ENCODE peak calls at places on chromosomes 11 and 22, in six cellular contexts. P is naive thymus-derived CD4-positive, alpha-beta T cell; Z is suprapubic skin; U is esophagus squamous epithelium; R is fibroblast of mammary gland; X is uterus. Y is an unnamed sample.

GRCh38 chr11:12241401-12241800 is 131.0 kb downstream of the MICAL2 start:
- DNase-seq in P (no peak), Z (no peak), U (no peak), R (no peak), X (no peak), Y (no peak)

GRCh38 chr11:67272327-67273259 is 6.3 kb downstream of the GRK2 start:
- DNase-seq in P (peak), Z (no peak), U (no peak), R (no peak), X (peak), Y (no peak)

GRCh38 chr11:113553905-113554304 is 78.7 kb upstream of the DRD2 start:
- DNase-seq in P (no peak), Z (no peak), U (no peak), R (no peak), X (no peak), Y (no peak)

GRCh38 chr11:132054822-132055221 is 684.4 kb downstream of the NTM start:
- DNase-seq in P (no peak), Z (no peak), U (no peak), R (peak), X (no peak), Y (no peak)

GRCh38 chr11:11510939-11511338 is 110.9 kb downstream of the GALNT18 start:
- DNase-seq in P (no peak), Z (no peak), U (no peak), R (no peak), X (peak), Y (peak)

GRCh38 chr11:2196970-2197770 is 25.6 kb upstream of the TH start:
- DNase-seq in P (peak), Z (no peak), U (no peak), R (peak), X (peak), Y (no peak)

GRCh38 chr22:38734203-38735100 is 21.3 kb downstream of the SUN2 start:
- DNase-seq in P (no peak), Z (no peak), U (no peak), R (no peak), X (no peak), Y (no peak)

GRCh38 chr11:11722861-11723260 is 101.1 kb upstream of the GALNT18 start:
- DNase-seq in P (no peak), Z (no peak), U (no peak), R (no peak), X (no peak), Y (no peak)

GRCh38 chr22:19844423-19845368 is 10.0 kb downstream of the GNB1L start:
- DNase-seq in P (peak), Z (peak), U (no peak), R (no peak), X (peak), Y (no peak)

GRCh38 chr11:102398297-102398696 is 51.3 kb downstream of the BIRC2 start:
- DNase-seq in P (no peak), Z (no peak), U (no peak), R (no peak), X (no peak), Y (no peak)

GRCh38 chr22:32050678-32051515 is 7.8 kb downstream of the SLC5A1 start:
- DNase-seq in P (no peak), Z (peak), U (no peak), R (peak), X (no peak), Y (no peak)

GRCh38 chr11:126317681-126318641 is 14.1 kb downstream of the DCPS start:
- DNase-seq in P (peak), Z (peak), U (no peak), R (peak), X (peak), Y (no peak)

GRCh38 chr11:122128146-122128545 is 12.1 kb upstream of the BLID start:
- DNase-seq in P (no peak), Z (no peak), U (no peak), R (no peak), X (no peak), Y (no peak)

GRCh38 chr22:32024791-32025190 is 18.3 kb upstream of the SLC5A1 start:
- DNase-seq in P (no peak), Z (no peak), U (no peak), R (peak), X (no peak), Y (no peak)

GRCh38 chr11:67732045-67732787 is 57.8 kb upstream of the ALDH3B2 start:
- DNase-seq in P (peak), Z (no peak), U (no peak), R (no peak), X (no peak), Y (no peak)

GRCh38 chr11:14244926-14245325 is 114.1 kb downstream of the RRAS2 start:
- DNase-seq in P (no peak), Z (peak), U (no peak), R (no peak), X (no peak), Y (no peak)

GRCh38 chr11:40722179-40722795 is 737.2 kb downstream of the LRRC4C start:
- DNase-seq in P (no peak), Z (no peak), U (no peak), R (peak), X (no peak), Y (no peak)

GRCh38 chr11:45801723-45802315 is 3.1 kb upstream of the SLC35C1 start:
- DNase-seq in P (peak), Z (peak), U (no peak), R (peak), X (no peak), Y (no peak)

GRCh38 chr11:110126936-110127335 is 33.7 kb downstream of the ZC3H12C start:
- DNase-seq in P (no peak), Z (no peak), U (no peak), R (no peak), X (no peak), Y (no peak)

GRCh38 chr11:128582496-128583366 is 4.6 kb downstream of the ETS1 start:
- DNase-seq in P (no peak), Z (no peak), U (no peak), R (peak), X (no peak), Y (peak)

GRCh38 chr11:122852071-122852831 is 14.0 kb downstream of the CRTAM start:
- DNase-seq in P (no peak), Z (no peak), U (no peak), R (peak), X (no peak), Y (no peak)

GRCh38 chr11:47408598-47409439 is 429 bp downstream of the SLC39A13 start:
- DNase-seq in P (peak), Z (peak), U (no peak), R (peak), X (peak), Y (peak)

GRCh38 chr11:115241899-115242298 is 262.3 kb downstream of the CADM1 start:
- DNase-seq in P (no peak), Z (no peak), U (no peak), R (no peak), X (no peak), Y (no peak)

GRCh38 chr11:8090756-8091155 is 9.7 kb downstream of the TUB start:
- DNase-seq in P (no peak), Z (no peak), U (no peak), R (peak), X (peak), Y (no peak)

GRCh38 chr11:7520981-7521487 is 7.2 kb downstream of the PPFIBP2 start:
- DNase-seq in P (no peak), Z (no peak), U (no peak), R (no peak), X (no peak), Y (no peak)

GRCh38 chr11:110032257-110032656 is 60.9 kb upstream of the ZC3H12C start:
- DNase-seq in P (no peak), Z (no peak), U (no peak), R (no peak), X (no peak), Y (no peak)

GRCh38 chr11:103736323-103736722 is 300.1 kb upstream of the DDI1 start:
- DNase-seq in P (no peak), Z (no peak), U (no peak), R (no peak), X (no peak), Y (no peak)

GRCh38 chr11:103737791-103738190 is 298.6 kb upstream of the DDI1 start:
- DNase-seq in P (no peak), Z (no peak), U (no peak), R (no peak), X (no peak), Y (peak)

GRCh38 chr11:103736986-103737622 is 299.3 kb upstream of the DDI1 start:
- DNase-seq in P (no peak), Z (no peak), U (no peak), R (no peak), X (no peak), Y (no peak)

GRCh38 chr11:103733889-103734288 is 302.6 kb upstream of the DDI1 start:
- DNase-seq in P (no peak), Z (no peak), U (no peak), R (no peak), X (no peak), Y (no peak)

DNA sequence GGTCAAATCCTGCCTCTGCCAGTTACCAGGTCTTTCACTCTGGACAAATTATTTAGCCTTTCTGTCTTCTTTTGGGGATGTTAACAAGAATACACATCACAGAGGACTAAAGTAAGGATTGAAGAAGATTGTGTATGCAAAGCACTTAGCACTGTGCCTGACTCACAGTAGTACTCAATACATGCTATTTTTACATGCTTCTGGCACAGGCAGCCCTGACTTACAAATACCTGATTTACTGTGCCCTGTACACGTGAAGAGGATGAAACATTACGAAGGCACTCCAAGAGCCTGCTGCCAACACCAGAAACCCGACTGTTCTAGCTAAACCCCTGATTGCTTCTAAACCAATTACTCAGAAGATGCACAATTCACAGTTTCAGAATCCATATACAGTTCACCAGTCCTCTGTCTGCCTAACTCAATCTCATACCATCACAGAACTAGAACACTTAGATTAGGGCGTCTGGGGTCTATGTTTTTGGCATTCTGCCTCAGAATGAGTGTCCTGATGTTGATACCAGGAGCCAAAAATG is 300.9 kb upstream of the DDI1 start:
- DNase-seq in P (no peak), Z (no peak), U (no peak), R (peak), X (no peak), Y (peak)
- H3K4me3 ChIP-seq in P (no peak), Z (no peak), U (no peak), R (no peak), X (no peak), Y (no peak)

GRCh38 chr11:36452987-36453386 is 57.1 kb downstream of the TRAF6 start:
- DNase-seq in P (no peak), Z (no peak), U (no peak), R (no peak), X (no peak), Y (no peak)
- H3K4me3 ChIP-seq in P (no peak), Z (no peak), U (no peak), R (no peak), X (no peak), Y (no peak)

GRCh38 chr11:111372538-111372937 is 6.5 kb downstream of the POU2AF1 start:
- DNase-seq in P (no peak), Z (no peak), U (no peak), R (no peak), X (no peak), Y (no peak)
- H3K4me3 ChIP-seq in P (no peak), Z (no peak), U (no peak), R (no peak), X (no peak), Y (no peak)

DNA sequence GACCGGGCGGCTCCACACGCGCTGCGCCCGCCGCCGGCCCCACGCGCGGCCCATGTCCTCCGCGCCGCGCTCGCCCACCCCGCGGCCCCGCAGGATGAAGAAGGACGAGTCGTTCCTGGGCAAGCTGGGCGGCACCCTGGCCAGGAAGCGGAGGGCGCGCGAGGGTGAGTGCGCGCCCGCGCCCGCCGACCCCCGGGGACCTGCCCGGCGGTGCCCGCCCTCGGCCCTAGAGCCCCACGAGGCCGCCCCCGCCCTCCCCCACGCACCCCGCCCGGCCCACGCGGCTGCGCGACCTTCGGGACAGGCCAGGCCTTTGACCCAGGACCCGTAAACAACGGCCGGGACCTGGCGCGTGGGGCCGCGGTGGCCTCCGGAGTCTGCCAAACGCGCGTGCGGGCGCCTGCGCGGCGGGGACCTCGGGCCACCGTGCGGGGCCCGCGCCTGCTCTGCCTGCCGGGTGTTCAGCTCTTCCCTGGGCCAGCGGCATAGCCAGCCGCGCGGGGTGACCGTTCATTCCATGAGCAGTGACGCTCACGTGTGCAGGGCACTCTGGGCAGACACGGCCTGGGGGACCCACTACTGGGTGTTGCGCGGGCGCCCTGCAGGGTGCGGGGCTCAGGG is at the start of gene PARVB:
- DNase-seq in P (no peak), Z (no peak), U (no peak), R (no peak), X (no peak), Y (no peak)
- H3K4me3 ChIP-seq in P (peak), Z (peak), U (peak), R (peak), X (peak), Y (peak)

GRCh38 chr11:117316197-117316961 is at the start of gene BACE1:
- DNase-seq in P (peak), Z (peak), U (no peak), R (peak), X (peak), Y (peak)

GRCh38 chr11:117315285-117316196 is 515 bp downstream of the BACE1 start:
- DNase-seq in P (no peak), Z (no peak), U (no peak), R (no peak), X (no peak), Y (no peak)

GRCh38 chr11:117314840-117315239 is 1.2 kb downstream of the BACE1 start:
- DNase-seq in P (no peak), Z (no peak), U (no peak), R (no peak), X (no peak), Y (no peak)

GRCh38 chr11:117318738-117319137 is 2.7 kb upstream of the BACE1 start:
- DNase-seq in P (no peak), Z (no peak), U (no peak), R (no peak), X (no peak), Y (no peak)

DNA sequence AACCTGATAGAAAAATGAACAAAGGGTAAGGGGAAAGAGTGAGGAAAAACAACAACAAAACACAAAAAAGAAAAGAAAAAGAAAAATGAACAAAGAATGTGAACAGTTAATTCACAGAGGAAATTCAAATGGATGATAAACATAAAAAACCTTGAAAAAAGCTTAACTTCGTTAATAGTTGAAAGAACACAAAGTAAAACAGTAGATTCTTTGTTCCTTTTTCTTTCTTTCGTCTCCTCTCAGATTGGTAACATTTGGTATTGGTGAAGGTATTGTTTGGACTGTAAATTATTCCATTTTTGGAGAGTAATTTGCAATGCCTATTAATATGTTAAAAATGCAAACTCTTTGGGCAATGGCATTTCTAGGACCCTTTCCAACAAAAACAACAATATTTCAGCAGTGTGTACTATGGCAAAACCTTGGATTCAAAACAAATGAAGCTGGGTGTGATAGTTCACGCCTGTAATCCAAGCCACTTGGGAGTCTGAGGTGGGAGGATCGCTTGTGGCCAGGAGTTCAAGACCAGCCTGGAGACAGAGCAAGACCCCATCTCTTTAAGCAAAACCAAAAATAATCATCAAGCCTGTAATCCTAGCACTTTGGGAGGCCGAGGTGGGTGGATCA is 3.3 kb upstream of the BACE1 start:
- DNase-seq in P (no peak), Z (no peak), U (no peak), R (peak), X (no peak), Y (peak)
- H3K4me3 ChIP-seq in P (no peak), Z (no peak), U (no peak), R (no peak), X (no peak), Y (no peak)

GRCh38 chr11:64090811-64091516 is 55.2 kb downstream of the FLRT1 start:
- DNase-seq in P (no peak), Z (no peak), U (no peak), R (peak), X (no peak), Y (no peak)
- H3K4me3 ChIP-seq in P (no peak), Z (no peak), U (no peak), R (no peak), X (no peak), Y (no peak)

DNA sequence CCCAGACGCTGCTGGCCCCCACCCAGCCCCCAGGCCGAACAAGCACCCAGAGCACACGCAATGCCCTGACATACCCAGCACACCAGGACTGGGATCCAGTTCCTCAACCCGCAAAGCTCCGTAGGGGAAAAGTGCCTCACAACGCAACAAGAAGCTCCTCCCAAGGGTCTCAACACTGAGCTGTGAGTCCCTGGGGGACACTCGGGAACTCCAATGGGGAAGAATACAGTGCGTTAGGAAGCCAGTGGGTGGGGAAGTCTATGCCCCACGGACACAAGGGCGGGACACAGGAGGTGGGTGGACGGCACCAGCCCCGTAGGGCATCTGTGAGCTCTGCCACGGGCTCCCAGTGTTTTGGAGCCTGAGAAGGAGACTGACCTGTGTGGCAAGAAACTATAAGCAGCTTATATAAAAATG is 1.6 kb downstream of the DEAF1 start:
- DNase-seq in P (no peak), Z (no peak), U (no peak), R (peak), X (no peak), Y (no peak)
- H3K4me3 ChIP-seq in P (no peak), Z (peak), U (peak), R (peak), X (peak), Y (peak)

GRCh38 chr22:50169181-50169759 is 1.3 kb upstream of the PANX2 start:
- DNase-seq in P (no peak), Z (no peak), U (no peak), R (no peak), X (no peak), Y (no peak)
- H3K4me3 ChIP-seq in P (no peak), Z (peak), U (peak), R (no peak), X (peak), Y (no peak)

DNA sequence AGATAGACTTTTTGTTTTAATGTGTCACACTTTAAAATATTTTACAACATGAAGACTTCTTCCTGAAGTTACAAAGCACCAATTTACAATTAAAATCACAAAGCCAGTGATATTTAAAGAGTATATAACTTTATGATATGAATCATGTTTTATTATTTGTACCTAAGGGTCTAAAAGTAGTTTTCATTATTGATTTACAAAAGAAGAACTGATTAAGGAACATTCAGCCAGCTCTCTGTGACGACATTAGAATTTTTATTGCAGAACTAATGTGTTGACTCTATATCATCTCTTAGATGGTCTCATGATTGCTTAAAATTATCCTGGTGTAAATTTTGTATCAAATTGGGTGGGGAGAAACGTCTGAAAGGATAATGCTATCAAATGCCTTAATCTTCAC is 82.8 kb upstream of the ALKBH3 start:
- DNase-seq in P (no peak), Z (no peak), U (no peak), R (no peak), X (no peak), Y (no peak)
- H3K4me3 ChIP-seq in P (no peak), Z (no peak), U (no peak), R (no peak), X (no peak), Y (no peak)

GRCh38 chr22:44669725-44670027 is 32.3 kb upstream of the PRR5 start:
- DNase-seq in P (no peak), Z (no peak), U (no peak), R (peak), X (no peak), Y (no peak)
- H3K4me3 ChIP-seq in P (peak), Z (peak), U (peak), R (no peak), X (no peak), Y (no peak)

Y was measured in retinal pigment epithelial cell.